ENCODE peak calls at places on chromosome 1, in eight cellular contexts. B, S, Q, E, W, J, N and R are unnamed samples.

GRCh38 chr1:87437663-87438295 is 109.1 kb downstream of the LMO4 start:
- DNase-seq in W (no peak), Q (no peak), J (no peak), B (no peak), E (no peak), S (no peak), N (no peak), R (no peak)

GRCh38 chr1:227895828-227896685 is 51.7 kb downstream of the WNT9A start:
- DNase-seq in S (no peak), J (peak; percentile 41), B (no peak), N (peak; percentile 6), Q (peak; percentile 64), W (peak; percentile 11), E (peak; percentile 24), R (no peak)

GRCh38 chr1:229781453-229781852 is 155.4 kb downstream of the URB2 start:
- DNase-seq in E (peak; percentile 71), W (no peak), B (no peak), J (no peak), Q (peak; percentile 59), S (peak; percentile 47), N (peak; percentile 50), R (no peak)

GRCh38 chr1:161052899-161053298 is 7.1 kb upstream of the USF1 start:
- DNase-seq in S (no peak), E (no peak), B (no peak), J (no peak), N (no peak), W (no peak), Q (no peak), R (no peak)

GRCh38 chr1:3501856-3502665 is 47.6 kb downstream of the ARHGEF16 start:
- DNase-seq in J (peak; percentile 92), N (peak; percentile 21), Q (peak; percentile 90), W (peak; percentile 29), B (peak; percentile 17), S (peak; percentile 51), E (peak; percentile 34), R (no peak)

GRCh38 chr1:81672766-81673165 is 128.0 kb upstream of the ADGRL2 start:
- DNase-seq in S (no peak), Q (no peak), B (no peak), E (no peak), N (no peak), J (no peak), W (no peak), R (no peak)

GRCh38 chr1:183278736-183279591 is 92.9 kb downstream of the LAMC2 start:
- DNase-seq in E (peak; percentile 17), S (peak; percentile 78), J (no peak), N (no peak), W (no peak), B (peak; percentile 64), Q (no peak), R (no peak)

GRCh38 chr1:91070274-91070673 is 48.4 kb upstream of the ZNF644 start:
- DNase-seq in B (no peak), E (no peak), W (no peak), Q (no peak), S (no peak), N (no peak), J (no peak), R (no peak)

GRCh38 chr1:188709146-188709545 is 1768.5 kb downstream of the BRINP3 start:
- DNase-seq in N (no peak), Q (no peak), S (no peak), W (no peak), J (no peak), E (no peak), B (no peak), R (no peak)

GRCh38 chr1:117860906-117861610 is 68.4 kb downstream of the GDAP2 start:
- DNase-seq in B (peak; percentile 67), S (no peak), N (no peak), E (no peak), Q (no peak), W (no peak), J (no peak), R (no peak)

GRCh38 chr1:110774398-110774797 is 98.5 kb upstream of the CD53 start:
- DNase-seq in W (peak; percentile 28), B (no peak), N (no peak), J (no peak), Q (no peak), E (no peak), S (no peak), R (no peak)

GRCh38 chr1:160651428-160652064 is 4.7 kb upstream of the SLAMF1 start:
- DNase-seq in N (no peak), Q (no peak), B (no peak), W (no peak), J (no peak), S (no peak), E (no peak), R (no peak)

GRCh38 chr1:233061265-233061664 is 110.9 kb downstream of the NTPCR start:
- DNase-seq in E (no peak), B (no peak), J (no peak), Q (no peak), W (no peak), N (no peak), S (no peak), R (no peak)

GRCh38 chr1:156493154-156493631 is 7.4 kb downstream of the MEF2D start:
- DNase-seq in B (no peak), J (peak; percentile 55), W (no peak), E (peak; percentile 75), S (no peak), N (peak; percentile 37), Q (no peak), R (no peak)
- H3K4me1 ChIP-seq in B (peaks cover 63% of the 10 kb centered on the region), J (peaks cover 55% of the 10 kb centered on the region), W (peaks cover 100% of the 10 kb centered on the region), E (peaks cover 100% of the 10 kb centered on the region), S (peaks cover 29% of the 10 kb centered on the region), N (peaks cover 96% of the 10 kb centered on the region), Q (peaks cover 19% of the 10 kb centered on the region), R (peaks cover 98% of the 10 kb centered on the region)

GRCh38 chr1:11802616-11802972 is 3.2 kb downstream of the MTHFR start:
- DNase-seq in N (no peak), S (no peak), E (no peak), B (no peak), W (peak; percentile 43), Q (peak; percentile 60), J (peak; percentile 9), R (no peak)

GRCh38 chr1:11800756-11801433 is 4.9 kb downstream of the MTHFR start:
- DNase-seq in S (no peak), J (no peak), Q (no peak), E (no peak), W (no peak), B (no peak), N (no peak), R (no peak)

GRCh38 chr1:11799099-11799498 is 6.7 kb downstream of the MTHFR start:
- DNase-seq in J (no peak), E (no peak), N (no peak), Q (no peak), S (no peak), W (no peak), B (no peak), R (no peak)

GRCh38 chr1:11799896-11800295 is 5.9 kb downstream of the MTHFR start:
- DNase-seq in N (no peak), Q (no peak), J (no peak), B (no peak), S (no peak), W (no peak), E (no peak), R (no peak)

GRCh38 chr1:11800391-11800755 is 5.4 kb downstream of the MTHFR start:
- DNase-seq in S (no peak), W (no peak), N (no peak), E (no peak), Q (no peak), B (no peak), J (no peak), R (no peak)
- H3K27me3 ChIP-seq in S (no peaks in the 10 kb centered on the region), W (no peaks in the 10 kb centered on the region), N (no peaks in the 10 kb centered on the region), E (no peaks in the 10 kb centered on the region), Q (no peaks in the 10 kb centered on the region), B (no peaks in the 10 kb centered on the region), J (no peaks in the 10 kb centered on the region), R (no peaks in the 10 kb centered on the region)

GRCh38 chr1:2208309-2209239 is 14.0 kb upstream of the FAAP20 start:
- DNase-seq in E (peak; percentile 88), W (peak; percentile 61), J (no peak), S (peak; percentile 100), Q (no peak), N (peak; percentile 62), B (peak; percentile 89), R (peak; percentile 94)

GRCh38 chr1:2212167-2212541 is 16.0 kb upstream of the SKI start:
- DNase-seq in Q (no peak), J (peak; percentile 70), B (no peak), S (no peak), N (peak; percentile 16), E (no peak), W (no peak), R (no peak)

GRCh38 chr1:2210786-2211185 is 16.2 kb upstream of the FAAP20 start:
- DNase-seq in Q (no peak), S (no peak), N (no peak), W (peak; percentile 5), B (no peak), E (no peak), J (peak; percentile 1), R (no peak)

GRCh38 chr1:2209400-2210083 is 15.0 kb upstream of the FAAP20 start:
- DNase-seq in S (no peak), N (no peak), B (peak; percentile 24), Q (no peak), E (no peak), J (no peak), W (peak; percentile 11), R (no peak)

DNA sequence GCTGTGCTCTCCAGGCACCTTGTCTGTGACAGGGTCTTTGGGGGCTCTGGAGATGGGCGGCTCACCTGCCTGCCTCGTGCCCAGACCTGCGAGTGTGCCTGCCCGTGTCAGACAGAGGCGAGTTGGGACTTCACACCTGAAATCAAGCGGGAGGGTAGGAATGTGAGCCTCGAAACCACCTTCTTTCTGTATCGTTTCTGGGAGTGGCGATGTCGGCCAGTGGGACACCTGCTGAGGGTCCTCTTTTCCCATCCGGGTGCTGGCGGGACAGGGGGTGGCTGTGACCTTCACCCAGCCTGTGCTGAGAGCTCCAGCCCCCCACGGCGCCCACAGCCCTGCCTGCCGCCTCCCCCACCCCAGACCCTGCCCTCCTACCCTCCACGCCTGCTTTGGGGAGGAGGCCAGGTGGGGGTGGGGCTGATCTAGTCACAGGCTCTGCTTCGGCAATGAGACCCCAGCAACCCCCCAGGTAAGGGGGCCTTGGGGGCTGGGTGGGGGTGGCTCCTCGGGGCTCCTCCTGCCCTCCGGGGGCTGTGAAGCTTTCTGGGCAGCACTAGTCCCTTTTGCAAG is 15.6 kb upstream of the FAAP20 start:
- DNase-seq in B (no peak), S (no peak), J (no peak), Q (no peak), N (no peak), W (peak; percentile 4), E (no peak), R (no peak)
- H3K4me1 ChIP-seq in B (peaks cover 41% of the 10 kb centered on the region), S (peaks cover 55% of the 10 kb centered on the region), J (peaks cover 45% of the 10 kb centered on the region), Q (no peaks in the 10 kb centered on the region), N (peaks cover 55% of the 10 kb centered on the region), W (peaks cover 84% of the 10 kb centered on the region), E (peaks cover 92% of the 10 kb centered on the region), R (peaks cover 63% of the 10 kb centered on the region)

DNA sequence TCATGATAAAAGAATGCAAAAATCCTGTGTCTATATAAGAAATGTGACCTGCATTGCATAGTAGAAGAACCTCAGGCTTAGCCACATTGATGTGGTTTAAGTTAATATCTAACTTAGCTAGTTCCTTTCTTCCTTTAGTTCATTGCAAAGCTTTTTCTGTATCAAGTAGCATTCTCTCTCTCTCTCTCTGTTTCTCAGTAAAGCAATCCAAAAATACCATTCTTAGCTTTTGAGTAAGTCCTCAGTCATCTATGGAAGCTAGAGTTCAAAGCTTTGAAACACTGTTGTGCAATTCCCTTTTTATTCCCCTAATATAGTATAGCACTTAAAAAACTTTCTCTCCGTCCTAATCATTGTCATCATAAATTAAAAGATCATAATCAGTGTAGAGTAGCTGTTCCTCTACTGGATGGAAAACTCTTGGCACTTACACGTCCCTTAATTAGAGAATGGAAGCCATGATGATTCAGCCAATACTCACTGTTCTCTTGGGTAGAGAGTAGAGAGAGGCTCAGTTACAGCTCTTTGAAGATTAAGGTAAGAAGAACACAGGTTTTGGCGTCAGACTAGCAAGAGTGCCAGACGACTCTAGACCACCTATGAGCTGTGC is 350.3 kb upstream of the LYPLAL1 start:
- DNase-seq in B (peak; percentile 85), Q (no peak), J (no peak), N (no peak), E (no peak), S (peak; percentile 48), W (no peak), R (no peak)
- H3K27me3 ChIP-seq in B (no peaks in the 10 kb centered on the region), Q (no peaks in the 10 kb centered on the region), J (no peaks in the 10 kb centered on the region), N (no peaks in the 10 kb centered on the region), E (no peaks in the 10 kb centered on the region), S (no peaks in the 10 kb centered on the region), W (no peaks in the 10 kb centered on the region), R (no peaks in the 10 kb centered on the region)